ENCODE peak calls at places on chromosomes 1 and 21, in five cellular contexts. A is GM12878, Z is H1, M is HCT116, E is HepG2. B is an unnamed sample.

GRCh38 chr1:41665962-41666917 is 181.8 kb upstream of the EDN2 start:
- DNase-seq in E (no peak), M (no peak), A (no peak), Z (no peak), B (no peak)

GRCh38 chr21:31557956-31558838 is 101.3 kb upstream of the SOD1 start:
- DNase-seq in M (no peak), E (no peak), A (no peak), Z (no peak), B (no peak)

GRCh38 chr1:25774921-25775774 is 24.8 kb upstream of the SELENON start:
- DNase-seq in Z (no peak), E (no peak), A (peak; percentile 5), M (no peak), B (no peak)

GRCh38 chr1:38000529-38001453 is 4.5 kb downstream of the FHL3 start:
- DNase-seq in Z (no peak), A (no peak), M (no peak), E (peak; percentile 56), B (no peak)

GRCh38 chr1:67214420-67215174 is 48.3 kb downstream of the IL23R start:
- DNase-seq in E (peak; percentile 23), Z (no peak), M (peak; percentile 19), A (peak; percentile 68), B (no peak)

GRCh38 chr1:111656093-111657017 is 36.8 kb downstream of the RAP1A start:
- DNase-seq in M (peak; percentile 57), E (peak; percentile 49), A (no peak), Z (no peak), B (peak; percentile 69)

GRCh38 chr1:118075116-118075515 is 109.9 kb downstream of the SPAG17 start:
- DNase-seq in M (no peak), E (no peak), Z (no peak), A (no peak), B (no peak)

GRCh38 chr1:156804572-156805243 is 11.9 kb downstream of the SH2D2A start:
- DNase-seq in E (no peak), A (no peak), Z (no peak), M (no peak), B (no peak)

GRCh38 chr21:26185021-26185420 is 14.5 kb upstream of the APP start:
- DNase-seq in M (no peak), Z (no peak), A (no peak), E (no peak), B (no peak)

GRCh38 chr1:15941044-15941840 is 34.7 kb downstream of the ZBTB17 start:
- DNase-seq in M (no peak), Z (no peak), A (no peak), E (no peak), B (no peak)

GRCh38 chr1:182348916-182349747 is 42.5 kb downstream of the GLUL start:
- DNase-seq in E (no peak), A (no peak), M (no peak), Z (no peak), B (no peak)

GRCh38 chr1:244971524-244972216 is 107.3 kb upstream of the HNRNPU start:
- DNase-seq in Z (no peak), M (no peak), A (no peak), E (peak; percentile 5), B (no peak)

GRCh38 chr1:55064071-55064581 is 24.8 kb downstream of the PCSK9 start:
- DNase-seq in Z (no peak), M (no peak), A (no peak), E (no peak), B (no peak)
- TF ChIP-seq SRF in Z (no peak), M (no peak), A (no peak), E (no peak), B (no peak)

DNA sequence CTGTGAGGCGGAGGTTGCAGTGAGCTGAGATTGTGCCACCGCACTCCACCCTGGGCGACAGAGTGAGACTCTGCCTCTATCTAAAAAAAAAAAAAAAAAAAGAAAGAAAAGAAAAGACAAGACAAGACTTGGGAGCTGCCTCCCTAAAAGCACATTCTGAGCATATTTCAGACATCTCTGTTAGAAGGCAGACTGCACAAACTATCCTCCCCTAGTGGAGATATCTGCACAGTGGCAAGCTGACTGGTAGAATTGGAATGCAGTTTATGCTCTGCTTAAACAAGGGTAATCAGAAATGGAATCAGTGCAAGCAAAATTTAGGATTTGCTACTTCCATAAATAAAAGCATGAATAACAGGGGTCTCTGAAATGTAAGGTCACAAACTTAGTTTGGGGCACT is 31.8 kb downstream of the GNG4 start:
- DNase-seq in A (no peak), E (no peak), Z (no peak), M (no peak), B (no peak)
- TF ChIP-seq SRF in A (no peak), E (no peak), Z (no peak), M (no peak), B (no peak)

GRCh38 chr1:108749081-108749480 is 2.6 kb downstream of the STXBP3 start:
- DNase-seq in A (no peak), E (no peak), Z (no peak), M (no peak), B (no peak)

GRCh38 chr1:108747898-108748297 is 1.4 kb downstream of the STXBP3 start:
- DNase-seq in A (no peak), M (no peak), Z (no peak), E (no peak), B (no peak)

GRCh38 chr1:108745980-108746381 is 493 bp upstream of the STXBP3 start:
- DNase-seq in M (no peak), A (no peak), Z (no peak), E (no peak), B (no peak)

GRCh38 chr1:108746382-108747127 is at the start of gene STXBP3:
- DNase-seq in Z (peak; percentile 99), A (peak; percentile 95), M (peak; percentile 96), E (peak; percentile 91), B (peak; percentile 99)

DNA sequence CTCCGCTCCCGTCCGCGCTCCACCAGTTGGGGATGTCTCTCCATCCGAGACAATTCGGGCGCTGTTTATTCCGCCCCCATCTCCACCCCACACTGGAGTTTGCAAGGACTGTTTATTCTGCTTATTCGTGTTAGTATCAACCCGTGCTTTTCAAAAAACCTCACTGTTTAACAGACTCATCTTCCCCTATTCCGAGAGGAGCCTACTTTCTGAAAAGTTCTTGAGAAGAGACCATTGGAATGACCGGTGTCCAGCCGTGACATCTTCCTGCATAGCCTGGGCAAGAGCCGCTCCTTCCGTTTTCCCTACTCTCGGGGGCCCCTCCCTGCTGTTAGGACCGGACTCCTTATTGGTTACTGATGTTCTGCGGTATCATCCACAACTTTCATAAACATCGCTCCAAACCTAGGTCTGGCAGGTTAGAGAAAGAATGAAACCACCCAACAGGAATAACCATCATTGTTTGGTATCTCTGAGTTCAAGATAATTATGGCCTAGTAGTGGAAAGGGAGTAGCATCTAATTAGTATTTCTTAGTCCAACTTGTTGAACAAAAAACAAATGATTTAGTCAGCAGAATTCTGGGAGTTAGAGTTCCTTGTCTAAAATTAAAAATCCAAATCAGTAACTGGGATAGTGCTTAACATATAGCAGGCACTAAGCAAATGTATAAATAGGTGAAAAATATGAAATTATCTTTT is 804 bp downstream of the STXBP3 start:
- DNase-seq in A (peak; percentile 13), E (peak; percentile 79), M (peak; percentile 70), Z (no peak), B (peak; percentile 66)
- TF ChIP-seq SRF in A (no peak), E (no peak), M (no peak), Z (no peak), B (no peak)

GRCh38 chr1:72282271-72282656 is at the start of gene NEGR1:
- DNase-seq in E (no peak), A (no peak), M (no peak), Z (no peak), B (no peak)

GRCh38 chr1:72281637-72282270 is 585 bp downstream of the NEGR1 start:
- DNase-seq in Z (no peak), M (no peak), E (no peak), A (no peak), B (no peak)

GRCh38 chr1:72283204-72284083 is 1.1 kb upstream of the NEGR1 start:
- DNase-seq in E (no peak), Z (no peak), M (no peak), A (no peak), B (no peak)

GRCh38 chr1:72284084-72284397 is 1.7 kb upstream of the NEGR1 start:
- DNase-seq in M (no peak), E (no peak), Z (no peak), A (no peak), B (no peak)

GRCh38 chr1:72282690-72283203 is 408 bp upstream of the NEGR1 start:
- DNase-seq in E (peak; percentile 25), A (no peak), Z (no peak), M (no peak), B (no peak)
- TF ChIP-seq SRF in E (no peak), A (no peak), Z (no peak), M (no peak), B (no peak)

GRCh38 chr21:34544032-34544496 is 32.1 kb upstream of the KCNE1 start:
- DNase-seq in Z (peak; percentile 61), M (peak; percentile 80), A (no peak), E (peak; percentile 88), B (peak; percentile 89)
- TF ChIP-seq SRF in Z (no peak), M (no peak), A (no peak), E (no peak), B (no peak)

DNA sequence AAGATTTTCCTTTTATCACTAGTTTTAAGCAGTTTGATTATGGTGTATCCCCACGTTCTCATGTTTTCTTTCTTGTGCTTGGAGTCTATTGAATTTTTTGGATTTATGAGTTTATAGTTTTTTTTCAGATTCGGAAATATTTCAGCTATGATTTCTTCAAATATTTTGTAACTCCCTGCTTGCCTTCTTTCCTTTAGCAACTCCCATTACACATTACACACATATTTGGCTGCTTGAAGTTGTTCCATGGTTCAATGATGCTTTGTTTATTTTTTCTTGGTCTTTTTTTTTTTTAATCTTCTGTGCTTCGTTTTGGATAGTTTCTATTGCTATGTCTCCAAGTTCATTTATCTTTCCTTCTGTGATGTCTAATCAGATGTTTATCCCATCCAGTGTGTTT is 48.5 kb upstream of the WARS2 start:
- DNase-seq in E (no peak), M (no peak), Z (no peak), A (no peak), B (no peak)
- TF ChIP-seq SRF in E (no peak), M (no peak), Z (no peak), A (no peak), B (no peak)

GRCh38 chr1:27633640-27634165 is 1.3 kb downstream of the FGR start:
- DNase-seq in A (no peak), Z (no peak), M (no peak), E (no peak), B (no peak)

GRCh38 chr1:27632387-27633297 is 2.3 kb downstream of the FGR start:
- DNase-seq in Z (no peak), M (no peak), A (peak; percentile 94), E (no peak), B (no peak)

GRCh38 chr1:27628712-27629111 is 6.3 kb downstream of the FGR start:
- DNase-seq in M (no peak), Z (no peak), A (no peak), E (no peak), B (no peak)

GRCh38 chr1:27633298-27633610 is 1.7 kb downstream of the FGR start:
- DNase-seq in Z (no peak), A (no peak), E (no peak), M (no peak), B (no peak)

GRCh38 chr1:27630859-27631491 is 4.0 kb downstream of the FGR start:
- DNase-seq in M (no peak), Z (no peak), A (peak; percentile 91), E (no peak), B (no peak)
- TF ChIP-seq SRF in M (no peak), Z (no peak), A (no peak), E (no peak), B (no peak)